ENCODE peak calls at places on chromosome 11, in nine cellular contexts. U is BJ, X is nephron progenitor cell, F is IMR-90, G is hepatocyte, B is GM10248, Y is mammary epithelial cell, I is progenitor cell of endocrine pancreas, R is neural progenitor cell. T is an unnamed sample.

GRCh38 chr11:24773326-24773725 is 276.5 kb downstream of the LUZP2 start:
- DNase-seq in U (no peak), X (no peak), F (no peak), G (no peak), B (no peak), Y (peak), I (no peak), R (no peak), T (no peak)

GRCh38 chr11:60842688-60843605 is 1.0 kb downstream of the CCDC86 start:
- DNase-seq in U (no peak), X (no peak), F (no peak), G (no peak), B (no peak), Y (no peak), I (no peak), R (no peak), T (no peak)

GRCh38 chr11:69292221-69292648 is 1.7 kb upstream of the MYEOV start:
- DNase-seq in U (no peak), X (peak), F (no peak), G (no peak), B (no peak), Y (no peak), I (no peak), R (peak), T (no peak)

GRCh38 chr11:70048279-70049024 is 29.7 kb upstream of the ANO1 start:
- DNase-seq in U (no peak), X (peak), F (no peak), G (peak), B (no peak), Y (no peak), I (no peak), R (peak), T (no peak)

GRCh38 chr11:120516461-120517389 is 5.2 kb downstream of the GRIK4 start:
- DNase-seq in U (no peak), X (peak), F (no peak), G (peak), B (no peak), Y (no peak), I (no peak), R (peak), T (peak)

GRCh38 chr11:122317337-122317736 is 201.3 kb upstream of the BLID start:
- DNase-seq in U (peak), X (no peak), F (peak), G (peak), B (no peak), Y (no peak), I (no peak), R (no peak), T (no peak)

GRCh38 chr11:130806746-130807145 is 109.5 kb downstream of the SNX19 start:
- DNase-seq in U (no peak), X (no peak), F (no peak), G (no peak), B (no peak), Y (no peak), I (no peak), R (no peak), T (no peak)

GRCh38 chr11:87536565-87536964 is 498.8 kb downstream of the TMEM135 start:
- DNase-seq in U (no peak), X (no peak), F (no peak), G (no peak), B (no peak), Y (no peak), I (no peak), R (no peak), T (no peak)

GRCh38 chr11:68146704-68147474 is 25.7 kb upstream of the CHKA start:
- DNase-seq in U (no peak), X (no peak), F (peak), G (peak), B (no peak), Y (no peak), I (peak), R (no peak), T (no peak)

GRCh38 chr11:82907376-82907775 is 5.8 kb downstream of the DDIAS start:
- DNase-seq in U (no peak), X (no peak), F (no peak), G (no peak), B (no peak), Y (no peak), I (no peak), R (no peak), T (no peak)

GRCh38 chr11:92057849-92058442 is 166.7 kb upstream of the FAT3 start:
- DNase-seq in U (no peak), X (no peak), F (no peak), G (no peak), B (no peak), Y (no peak), I (no peak), R (no peak), T (no peak)

GRCh38 chr11:84227970-84228369 is 941.8 kb upstream of the CCDC90B start:
- DNase-seq in U (no peak), X (no peak), F (no peak), G (no peak), B (no peak), Y (no peak), I (no peak), R (no peak), T (no peak)

GRCh38 chr11:67507242-67507890 is 596 bp downstream of the CDK2AP2 start:
- DNase-seq in U (no peak), X (no peak), F (peak), G (peak), B (no peak), Y (no peak), I (no peak), R (peak), T (no peak)

GRCh38 chr11:36361901-36362391 is 65.9 kb downstream of the PRR5L start:
- DNase-seq in U (peak), X (peak), F (peak), G (peak), B (no peak), Y (peak), I (no peak), R (peak), T (no peak)

GRCh38 chr11:76604081-76604601 is 66.4 kb downstream of the LRRC32 start:
- DNase-seq in U (no peak), X (no peak), F (no peak), G (no peak), B (no peak), Y (no peak), I (no peak), R (no peak), T (no peak)

GRCh38 chr11:116348226-116348625 is 424.6 kb downstream of the BUD13 start:
- DNase-seq in U (no peak), X (no peak), F (no peak), G (no peak), B (no peak), Y (no peak), I (no peak), R (no peak), T (no peak)

GRCh38 chr11:12526789-12527188 is 147.4 kb upstream of the TEAD1 start:
- DNase-seq in U (no peak), X (no peak), F (peak), G (no peak), B (no peak), Y (no peak), I (no peak), R (no peak), T (no peak)

GRCh38 chr11:20259506-20259905 is 99.2 kb upstream of the DBX1 start:
- DNase-seq in U (no peak), X (no peak), F (no peak), G (no peak), B (no peak), Y (peak), I (no peak), R (no peak), T (no peak)

GRCh38 chr11:96168623-96169022 is 174.4 kb downstream of the MAML2 start:
- DNase-seq in U (no peak), X (no peak), F (peak), G (peak), B (no peak), Y (peak), I (no peak), R (no peak), T (no peak)

GRCh38 chr11:123511037-123511870 is 81.2 kb downstream of the GRAMD1B start:
- DNase-seq in U (peak), X (peak), F (peak), G (peak), B (peak), Y (peak), I (peak), R (peak), T (peak)

GRCh38 chr11:104061851-104062521 is 25.5 kb downstream of the DDI1 start:
- DNase-seq in U (no peak), X (no peak), F (peak), G (peak), B (no peak), Y (no peak), I (no peak), R (no peak), T (no peak)

GRCh38 chr11:94740975-94741707 is 27.0 kb upstream of the AMOTL1 start:
- DNase-seq in U (no peak), X (peak), F (peak), G (peak), B (peak), Y (peak), I (no peak), R (peak), T (peak)

GRCh38 chr11:106668147-106668546 is 350.1 kb downstream of the GUCY1A2 start:
- DNase-seq in U (peak), X (no peak), F (peak), G (no peak), B (no peak), Y (peak), I (no peak), R (no peak), T (no peak)

GRCh38 chr11:65854871-65855837 is 2.8 kb downstream of the CFL1 start:
- DNase-seq in U (no peak), X (no peak), F (no peak), G (no peak), B (no peak), Y (no peak), I (no peak), R (no peak), T (no peak)

GRCh38 chr11:65852508-65853248 is 5.3 kb downstream of the CFL1 start:
- DNase-seq in U (no peak), X (no peak), F (no peak), G (peak), B (no peak), Y (no peak), I (no peak), R (peak), T (no peak)

GRCh38 chr11:65854161-65854592 is 3.8 kb downstream of the CFL1 start:
- DNase-seq in U (no peak), X (no peak), F (no peak), G (peak), B (no peak), Y (no peak), I (no peak), R (peak), T (no peak)

GRCh38 chr11:65851811-65852507 is 6.0 kb downstream of the CFL1 start:
- DNase-seq in U (no peak), X (no peak), F (no peak), G (no peak), B (no peak), Y (no peak), I (no peak), R (no peak), T (no peak)

DNA sequence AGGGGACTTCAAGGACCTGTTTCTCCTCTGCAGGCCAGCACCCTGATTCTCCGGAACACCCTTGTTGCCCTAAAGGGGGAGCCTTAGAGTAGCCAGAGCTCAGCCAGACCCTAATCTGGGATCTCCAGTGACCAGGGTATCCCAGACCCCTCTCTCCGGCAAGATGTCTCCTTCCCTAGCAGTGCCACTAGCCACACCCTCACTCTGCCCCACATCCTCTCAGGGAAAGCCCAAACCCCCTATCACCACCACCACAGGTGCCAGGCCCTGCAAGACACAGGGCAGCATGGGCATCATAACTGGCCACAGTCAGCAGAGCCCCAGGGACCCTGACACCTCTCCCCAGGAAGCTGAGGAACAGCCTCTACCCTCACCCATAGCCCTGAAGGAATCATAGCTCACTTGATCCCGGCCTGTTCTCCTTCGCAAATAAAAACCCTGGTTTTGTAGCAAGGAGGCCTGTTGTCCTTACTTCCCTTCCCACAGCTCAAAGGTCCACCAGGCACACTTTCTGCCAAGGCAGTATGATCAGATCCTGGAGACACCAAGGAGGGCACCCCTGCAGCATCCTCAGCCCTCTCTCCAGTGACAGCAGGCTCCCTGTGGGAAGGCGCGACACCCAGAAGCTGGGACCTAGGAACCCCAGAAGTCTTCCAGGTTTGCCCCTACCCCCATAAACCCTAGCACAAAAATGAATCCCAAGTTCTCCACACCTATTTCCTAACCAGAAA is 4.6 kb downstream of the CFL1 start:
- DNase-seq in U (no peak), X (no peak), F (no peak), G (peak), B (no peak), Y (no peak), I (no peak), R (peak), T (no peak)
- TF ChIP-seq CTCF in U (no peak), X (no peak), F (no peak), G (no peak), B (no peak), Y (no peak), I (no peak), R (peak), T (no peak)

DNA sequence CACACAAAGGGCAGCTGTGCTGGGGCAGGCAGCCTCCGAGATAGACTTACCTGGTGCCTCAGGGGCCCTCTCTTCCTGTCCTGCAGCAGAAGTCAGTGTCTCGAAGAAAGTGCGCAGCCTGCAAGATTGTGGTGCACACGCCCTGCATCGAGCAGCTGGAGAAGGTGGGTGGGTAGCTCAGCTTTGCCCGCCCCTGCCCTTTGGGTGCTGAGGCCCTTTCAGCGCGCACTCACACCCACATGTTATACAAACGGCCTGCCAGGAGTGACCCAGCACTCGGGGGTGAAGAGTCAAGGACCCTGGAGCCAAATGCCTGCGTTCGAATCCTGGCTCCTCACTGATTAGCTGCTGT is 13.6 kb upstream of the MDK start:
- DNase-seq in U (no peak), X (no peak), F (no peak), G (no peak), B (no peak), Y (no peak), I (no peak), R (no peak), T (no peak)
- TF ChIP-seq CTCF in U (no peak), X (peak), F (no peak), G (no peak), B (no peak), Y (no peak), I (no peak), R (no peak), T (no peak)

DNA sequence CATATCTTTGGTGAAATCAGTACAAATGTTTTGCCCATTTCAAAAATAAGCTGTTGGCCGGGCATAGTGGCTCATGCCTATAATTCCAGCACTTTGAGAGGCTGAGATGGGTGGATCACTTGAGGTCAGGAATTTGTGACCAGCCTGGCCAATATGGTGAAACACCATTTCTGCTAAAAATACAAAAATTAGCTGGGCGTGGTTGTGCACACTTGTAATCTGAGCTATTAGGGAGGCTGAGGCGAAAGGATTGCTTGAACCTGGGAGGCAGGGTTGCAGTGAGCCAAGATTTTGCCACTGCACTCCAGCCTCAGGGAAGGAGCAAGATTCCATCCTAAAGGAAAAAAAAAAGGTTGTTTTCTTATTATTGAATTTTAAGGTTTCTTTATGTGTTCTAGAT is 136.0 kb downstream of the SWAP70 start:
- DNase-seq in U (no peak), X (no peak), F (no peak), G (no peak), B (no peak), Y (no peak), I (no peak), R (no peak), T (no peak)
- TF ChIP-seq CTCF in U (no peak), X (no peak), F (no peak), G (no peak), B (no peak), Y (no peak), I (no peak), R (no peak), T (no peak)

GRCh38 chr11:74311352-74311926 is at the start of gene P4HA3:
- DNase-seq in U (no peak), X (peak), F (peak), G (peak), B (peak), Y (peak), I (peak), R (peak), T (peak)

GRCh38 chr11:74316772-74317505 is 5.5 kb upstream of the P4HA3 start:
- DNase-seq in U (no peak), X (no peak), F (peak), G (no peak), B (no peak), Y (peak), I (no peak), R (no peak), T (no peak)

GRCh38 chr11:74307409-74307808 is 4.0 kb downstream of the P4HA3 start:
- DNase-seq in U (no peak), X (no peak), F (peak), G (peak), B (no peak), Y (no peak), I (no peak), R (no peak), T (no peak)

GRCh38 chr11:74310857-74311256 is 583 bp downstream of the P4HA3 start:
- DNase-seq in U (no peak), X (no peak), F (no peak), G (no peak), B (no peak), Y (no peak), I (no peak), R (no peak), T (no peak)

GRCh38 chr11:74312321-74312720 is 881 bp upstream of the P4HA3 start:
- DNase-seq in U (no peak), X (no peak), F (no peak), G (no peak), B (no peak), Y (peak), I (no peak), R (no peak), T (no peak)
- TF ChIP-seq CTCF in U (no peak), X (no peak), F (no peak), G (no peak), B (no peak), Y (no peak), I (no peak), R (no peak), T (no peak)

GRCh38 chr11:100815787-100816330 is 128.8 kb downstream of the ARHGAP42 start:
- DNase-seq in U (no peak), X (no peak), F (no peak), G (no peak), B (no peak), Y (no peak), I (no peak), R (no peak), T (no peak)

GRCh38 chr11:100821198-100821597 is 134.1 kb downstream of the ARHGAP42 start:
- DNase-seq in U (no peak), X (no peak), F (no peak), G (no peak), B (no peak), Y (no peak), I (no peak), R (peak), T (no peak)

GRCh38 chr11:100812517-100812916 is 125.4 kb downstream of the ARHGAP42 start:
- DNase-seq in U (no peak), X (no peak), F (no peak), G (no peak), B (no peak), Y (no peak), I (no peak), R (no peak), T (no peak)

GRCh38 chr11:100816823-100817222 is 129.7 kb downstream of the ARHGAP42 start:
- DNase-seq in U (no peak), X (no peak), F (peak), G (no peak), B (no peak), Y (no peak), I (no peak), R (no peak), T (no peak)

DNA sequence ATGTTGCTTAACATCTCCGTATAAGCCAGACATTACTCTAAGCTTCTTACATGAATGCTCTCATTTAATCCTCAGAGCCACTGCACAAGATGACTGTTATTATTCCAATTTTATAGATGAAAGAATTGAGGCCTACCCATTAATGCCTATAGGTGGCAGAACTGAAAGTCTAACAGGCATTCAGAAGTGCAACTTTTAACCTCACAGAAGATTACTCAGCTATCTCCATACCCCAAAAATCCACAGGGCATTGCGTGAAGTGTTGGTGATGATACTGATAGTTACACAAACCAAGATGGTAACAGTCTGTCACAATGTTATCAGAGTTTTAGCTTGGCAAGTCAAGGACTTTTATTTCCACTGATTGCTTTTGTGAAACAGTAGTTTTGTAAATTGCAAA is 130.5 kb downstream of the ARHGAP42 start:
- DNase-seq in U (no peak), X (no peak), F (no peak), G (no peak), B (no peak), Y (no peak), I (no peak), R (no peak), T (no peak)
- TF ChIP-seq CTCF in U (no peak), X (no peak), F (no peak), G (no peak), B (no peak), Y (no peak), I (no peak), R (no peak), T (no peak)

GRCh38 chr11:2298131-2298794 is 3.5 kb downstream of the C11orf21 start:
- DNase-seq in U (no peak), X (no peak), F (no peak), G (no peak), B (no peak), Y (no peak), I (no peak), R (no peak), T (no peak)

GRCh38 chr11:2299773-2300172 is 1.9 kb downstream of the C11orf21 start:
- DNase-seq in U (no peak), X (no peak), F (no peak), G (no peak), B (no peak), Y (no peak), I (no peak), R (no peak), T (no peak)

GRCh38 chr11:2300290-2300935 is 1.3 kb downstream of the C11orf21 start:
- DNase-seq in U (no peak), X (no peak), F (no peak), G (no peak), B (no peak), Y (no peak), I (no peak), R (no peak), T (no peak)

GRCh38 chr11:2297623-2298030 is 4.1 kb downstream of the C11orf21 start:
- DNase-seq in U (no peak), X (no peak), F (no peak), G (no peak), B (no peak), Y (no peak), I (no peak), R (no peak), T (no peak)

GRCh38 chr11:2298795-2299747 is 2.6 kb downstream of the C11orf21 start:
- DNase-seq in U (no peak), X (peak), F (no peak), G (peak), B (no peak), Y (peak), I (no peak), R (peak), T (peak)
- TF ChIP-seq CTCF in U (no peak), X (peak), F (peak), G (peak), B (peak), Y (peak), I (peak), R (peak), T (no peak)